ENCODE peak calls at places on chromosomes 5 and 9, in five cellular contexts. N is psoas muscle, A is ecto neural progenitor cell, T is AG04450, W is NT2/D1. Q is an unnamed sample.

GRCh38 chr9:98985596-98985995 is 41.9 kb downstream of the COL15A1 start:
- DNase-seq in N (no peak), A (no peak), T (no peak), W (no peak), Q (no peak)

GRCh38 chr9:14652729-14653377 is 40.4 kb downstream of the ZDHHC21 start:
- DNase-seq in A (no peak), N (no peak), W (peak), T (no peak), Q (no peak)

GRCh38 chr9:119963258-119963797 is 594.1 kb upstream of the BRINP1 start:
- DNase-seq in N (no peak), T (no peak), W (peak), A (peak), Q (no peak)

GRCh38 chr9:126016579-126017290 is 269.6 kb downstream of the PBX3 start:
- DNase-seq in N (peak), W (no peak), A (no peak), T (no peak), Q (no peak)

GRCh38 chr9:87160148-87161107 is 213.1 kb upstream of the GAS1 start:
- DNase-seq in N (peak), A (no peak), T (no peak), W (no peak), Q (peak)

GRCh38 chr5:144547098-144547499 is 376.4 kb downstream of the KCTD16 start:
- DNase-seq in N (no peak), W (no peak), A (no peak), T (no peak), Q (no peak)

GRCh38 chr5:177067491-177067890 is 19.2 kb upstream of the FGFR4 start:
- DNase-seq in A (no peak), W (no peak), N (no peak), T (no peak), Q (no peak)

GRCh38 chr5:65927497-65928340 is 1.3 kb downstream of the ERBIN start:
- DNase-seq in T (peak), N (no peak), W (no peak), A (no peak), Q (no peak)

GRCh38 chr9:106479679-106480078 is 383.3 kb upstream of the ZNF462 start:
- DNase-seq in W (no peak), T (no peak), A (no peak), N (no peak), Q (no peak)

GRCh38 chr5:90174236-90174635 is 235.3 kb downstream of the CETN3 start:
- DNase-seq in N (no peak), T (no peak), W (no peak), A (no peak), Q (no peak)

GRCh38 chr5:134003957-134004625 is 684 bp downstream of the VDAC1 start:
- DNase-seq in N (peak), T (no peak), A (peak), W (no peak), Q (peak)

GRCh38 chr5:111063709-111064322 is 7.7 kb upstream of the TSLP start:
- DNase-seq in N (no peak), A (no peak), W (no peak), T (no peak), Q (no peak)

GRCh38 chr5:118862596-118862995 is 125.8 kb downstream of the DTWD2 start:
- DNase-seq in W (no peak), N (no peak), A (no peak), T (no peak), Q (no peak)

GRCh38 chr9:21121079-21121478 is 20.6 kb downstream of the IFNW1 start:
- DNase-seq in A (no peak), N (no peak), T (no peak), W (no peak), Q (no peak)

GRCh38 chr5:172451771-172452197 is 2.5 kb downstream of the SH3PXD2B start:
- DNase-seq in N (no peak), A (no peak), T (no peak), W (no peak), Q (no peak)

GRCh38 chr9:94805585-94805984 is 79.1 kb downstream of the AOPEP start:
- DNase-seq in T (peak), W (no peak), N (no peak), A (no peak), Q (no peak)

GRCh38 chr5:2140501-2140900 is 257.8 kb upstream of the IRX4 start:
- DNase-seq in T (no peak), N (no peak), W (no peak), A (no peak), Q (no peak)

GRCh38 chr5:14513266-14513665 is 68.3 kb upstream of the OTULINL start:
- DNase-seq in W (no peak), T (no peak), A (no peak), N (no peak), Q (no peak)

GRCh38 chr5:137595680-137596079 is 96.6 kb upstream of the SPOCK1 start:
- DNase-seq in A (no peak), N (no peak), T (no peak), W (no peak), Q (no peak)

GRCh38 chr9:121637441-121638222 is 13.8 kb upstream of the DAB2IP start:
- DNase-seq in T (peak), A (no peak), N (peak), W (no peak), Q (no peak)

GRCh38 chr9:99368341-99369326 is 146.6 kb downstream of the SEC61B start:
- DNase-seq in T (no peak), W (no peak), N (peak), A (peak), Q (peak)

GRCh38 chr9:37555786-37556185 is 20.4 kb downstream of the FBXO10 start:
- DNase-seq in A (no peak), W (no peak), N (no peak), T (no peak), Q (no peak)

GRCh38 chr5:154967419-154968024 is 26.6 kb downstream of the MRPL22 start:
- DNase-seq in T (no peak), N (no peak), A (no peak), W (no peak), Q (no peak)

GRCh38 chr9:123473226-123473625 is 117.2 kb downstream of the CRB2 start:
- DNase-seq in T (no peak), A (no peak), N (no peak), W (no peak), Q (no peak)

GRCh38 chr9:126151671-126152050 is 175.0 kb upstream of the MVB12B start:
- DNase-seq in W (no peak), N (no peak), T (no peak), A (no peak), Q (no peak)

GRCh38 chr5:36156124-36156601 is 4.3 kb downstream of the SKP2 start:
- DNase-seq in A (no peak), W (no peak), T (peak), N (no peak), Q (no peak)

GRCh38 chr5:157473383-157474370 is 13.7 kb downstream of the NIPAL4 start:
- DNase-seq in T (no peak), A (no peak), N (no peak), W (no peak), Q (no peak)

GRCh38 chr5:36507332-36507952 is 99.0 kb upstream of the SLC1A3 start:
- DNase-seq in N (peak), W (peak), T (no peak), A (peak), Q (peak)

GRCh38 chr5:115962565-115963402 is 509 bp downstream of the LVRN start:
- DNase-seq in N (peak), W (no peak), T (no peak), A (peak), Q (no peak)

GRCh38 chr9:15697459-15697858 is 144.6 kb downstream of the CCDC171 start:
- DNase-seq in A (no peak), T (peak), N (no peak), W (no peak), Q (no peak)

GRCh38 chr9:104280216-104280585 is 186.1 kb downstream of the SMC2 start:
- DNase-seq in T (no peak), A (no peak), W (no peak), N (no peak), Q (no peak)

GRCh38 chr5:28408186-28408585 is 1369.8 kb upstream of the CDH9 start:
- DNase-seq in N (no peak), A (no peak), W (no peak), T (no peak), Q (no peak)

GRCh38 chr5:32628049-32628803 is 42.9 kb downstream of the SUB1 start:
- DNase-seq in T (peak), A (no peak), N (no peak), W (no peak), Q (no peak)

GRCh38 chr5:136802382-136802781 is 437.0 kb upstream of the TRPC7 start:
- DNase-seq in A (no peak), N (no peak), W (peak), T (no peak), Q (no peak)

GRCh38 chr9:109817846-109818472 is 38.0 kb downstream of the PALM2AKAP2 start:
- DNase-seq in N (no peak), T (peak), W (peak), A (peak), Q (peak)

GRCh38 chr5:8209500-8209899 is 340.6 kb downstream of the MTRR start:
- DNase-seq in A (no peak), N (no peak), T (no peak), W (no peak), Q (no peak)

GRCh38 chr9:20621553-20622329 is 558 bp downstream of the MLLT3 start:
- DNase-seq in A (peak), N (peak), T (no peak), W (no peak), Q (peak)

GRCh38 chr5:13477118-13477737 is 467.3 kb downstream of the DNAH5 start:
- DNase-seq in W (no peak), N (no peak), A (no peak), T (peak), Q (no peak)

GRCh38 chr5:139651502-139651862 is 3.3 kb downstream of the CXXC5 start:
- DNase-seq in A (no peak), N (peak), W (no peak), T (no peak), Q (peak)